ENCODE peak calls at places on chromosomes 16 and 17, in seven cellular contexts. X, F, O, S, Q, Z and Y are unnamed samples.

GRCh38 chr17:12918132-12918531 is 99.7 kb downstream of the ELAC2 start:
- DNase-seq in X (no peak), F (no peak), Q (no peak), Z (no peak), S (no peak), O (no peak), Y (peak)

GRCh38 chr16:85480727-85481101 is 132.4 kb upstream of the GSE1 start:
- DNase-seq in F (no peak), O (no peak), Q (no peak), S (no peak), X (no peak), Z (no peak), Y (no peak)

GRCh38 chr17:17985555-17985954 is 12.9 kb downstream of the DRC3 start:
- DNase-seq in Z (peak), Q (no peak), O (peak), X (no peak), F (no peak), S (no peak), Y (peak)

GRCh38 chr17:79630821-79631639 is 20.2 kb upstream of the RBFOX3 start:
- DNase-seq in O (no peak), Z (no peak), Q (no peak), X (no peak), F (peak), S (no peak), Y (no peak)

GRCh38 chr16:2207872-2208271 is 2.6 kb downstream of the MLST8 start:
- DNase-seq in Q (no peak), Z (no peak), X (no peak), O (no peak), S (no peak), F (no peak), Y (no peak)

GRCh38 chr17:43691317-43691693 is 29.6 kb upstream of the MEOX1 start:
- DNase-seq in O (no peak), Q (no peak), S (no peak), Z (no peak), F (no peak), X (no peak), Y (no peak)

GRCh38 chr16:24036614-24037013 is 200.8 kb downstream of the PRKCB start:
- DNase-seq in O (peak), F (peak), S (no peak), Z (peak), X (peak), Q (peak), Y (peak)

GRCh38 chr16:85370881-85371651 is 242.1 kb upstream of the GSE1 start:
- DNase-seq in Z (no peak), O (no peak), Q (no peak), F (peak), X (no peak), S (no peak), Y (no peak)

GRCh38 chr16:49277386-49277742 is 4.3 kb downstream of the CBLN1 start:
- DNase-seq in Z (no peak), S (no peak), F (no peak), O (no peak), X (no peak), Q (no peak), Y (no peak)

GRCh38 chr17:4483012-4483840 is 15.5 kb upstream of the SPNS2 start:
- DNase-seq in Q (peak), O (no peak), Z (no peak), S (no peak), X (no peak), F (no peak), Y (peak)

GRCh38 chr17:40433551-40434384 is 9.5 kb upstream of the IGFBP4 start:
- DNase-seq in O (peak), S (no peak), Z (peak), Q (no peak), X (no peak), F (no peak), Y (no peak)

GRCh38 chr17:48505788-48506187 is 25.0 kb downstream of the HOXB1 start:
- DNase-seq in Q (peak), F (peak), X (no peak), Z (no peak), S (no peak), O (peak), Y (peak)

GRCh38 chr16:66223176-66223780 is 143.2 kb upstream of the CDH5 start:
- DNase-seq in F (no peak), S (no peak), Z (no peak), X (no peak), Q (no peak), O (no peak), Y (no peak)

GRCh38 chr17:44607836-44608690 is 48.2 kb upstream of the MEIOC start:
- DNase-seq in S (no peak), F (peak), Z (no peak), X (no peak), O (no peak), Q (no peak), Y (no peak)